ENCODE peak calls at places on chromosomes 1 and 21, in four cellular contexts. One of them, this sample, is unnamed.

GRCh38 chr1:82279241-82279640 is 478.5 kb downstream of the ADGRL2 start:
- DNase-seq in H1: no peak
- DNase-seq in GM12878: peak
- DNase-seq in HepG2: no peak
- DNase-seq in this sample: no peak

GRCh38 chr21:44948426-44949120 is 8.7 kb downstream of the SLX9 start:
- DNase-seq in H1: no peak
- DNase-seq in GM12878: no peak
- DNase-seq in HepG2: no peak
- DNase-seq in this sample: no peak

GRCh38 chr1:65014321-65014720 is 48.0 kb upstream of the JAK1 start:
- DNase-seq in H1: no peak
- DNase-seq in GM12878: no peak
- DNase-seq in HepG2: no peak
- DNase-seq in this sample: no peak

GRCh38 chr21:39518845-39519205 is 67.1 kb downstream of the SH3BGR start:
- DNase-seq in H1: no peak
- DNase-seq in GM12878: no peak
- DNase-seq in HepG2: no peak
- DNase-seq in this sample: no peak

GRCh38 chr1:181894439-181894859 is 167.1 kb downstream of the ZNF648 start:
- DNase-seq in H1: no peak
- DNase-seq in GM12878: no peak
- DNase-seq in HepG2: no peak
- DNase-seq in this sample: no peak

GRCh38 chr1:198667186-198667585 is 28.3 kb downstream of the PTPRC start:
- DNase-seq in H1: no peak
- DNase-seq in GM12878: no peak
- DNase-seq in HepG2: no peak
- DNase-seq in this sample: no peak

GRCh38 chr1:154694995-154695394 is 87.0 kb upstream of the ADAR start:
- DNase-seq in H1: no peak
- DNase-seq in GM12878: no peak
- DNase-seq in HepG2: no peak
- DNase-seq in this sample: no peak

GRCh38 chr1:65939636-65940035 is 146.9 kb downstream of the PDE4B start:
- DNase-seq in H1: no peak
- DNase-seq in GM12878: no peak
- DNase-seq in HepG2: no peak
- DNase-seq in this sample: no peak

GRCh38 chr1:202227273-202227672 is 33.7 kb downstream of the LGR6 start:
- DNase-seq in H1: no peak
- DNase-seq in GM12878: no peak
- DNase-seq in HepG2: no peak
- DNase-seq in this sample: no peak

GRCh38 chr1:35269989-35270289 is 1.4 kb downstream of the ZMYM4 start:
- DNase-seq in H1: no peak
- DNase-seq in GM12878: no peak
- DNase-seq in HepG2: no peak
- DNase-seq in this sample: no peak

GRCh38 chr1:24022611-24023359 is 42.7 kb upstream of the SRSF10 start:
- DNase-seq in H1: no peak
- DNase-seq in GM12878: no peak
- DNase-seq in HepG2: peak
- DNase-seq in this sample: no peak

GRCh38 chr1:30696831-30697230 is 26.6 kb downstream of the MATN1 start:
- DNase-seq in H1: no peak
- DNase-seq in GM12878: no peak
- DNase-seq in HepG2: no peak
- DNase-seq in this sample: no peak

GRCh38 chr21:29305068-29305467 is 6.3 kb downstream of the BACH1 start:
- DNase-seq in H1: no peak
- DNase-seq in GM12878: no peak
- DNase-seq in HepG2: no peak
- DNase-seq in this sample: no peak

GRCh38 chr1:6118415-6118814 is 61.7 kb downstream of the CHD5 start:
- DNase-seq in H1: no peak
- DNase-seq in GM12878: no peak
- DNase-seq in HepG2: no peak
- DNase-seq in this sample: no peak

GRCh38 chr1:199522936-199523335 is 504.6 kb upstream of the NR5A2 start:
- DNase-seq in H1: no peak
- DNase-seq in GM12878: no peak
- DNase-seq in HepG2: no peak
- DNase-seq in this sample: no peak

GRCh38 chr1:90189889-90190288 is 195.0 kb downstream of the ZNF326 start:
- DNase-seq in H1: no peak
- DNase-seq in GM12878: no peak
- DNase-seq in HepG2: no peak
- DNase-seq in this sample: no peak

GRCh38 chr1:90190523-90190922 is 195.6 kb downstream of the ZNF326 start:
- DNase-seq in H1: no peak
- DNase-seq in GM12878: no peak
- DNase-seq in HepG2: no peak
- DNase-seq in this sample: no peak

GRCh38 chr1:90193116-90193515 is 198.2 kb downstream of the ZNF326 start:
- DNase-seq in H1: no peak
- DNase-seq in GM12878: no peak
- DNase-seq in HepG2: no peak
- DNase-seq in this sample: no peak

DNA sequence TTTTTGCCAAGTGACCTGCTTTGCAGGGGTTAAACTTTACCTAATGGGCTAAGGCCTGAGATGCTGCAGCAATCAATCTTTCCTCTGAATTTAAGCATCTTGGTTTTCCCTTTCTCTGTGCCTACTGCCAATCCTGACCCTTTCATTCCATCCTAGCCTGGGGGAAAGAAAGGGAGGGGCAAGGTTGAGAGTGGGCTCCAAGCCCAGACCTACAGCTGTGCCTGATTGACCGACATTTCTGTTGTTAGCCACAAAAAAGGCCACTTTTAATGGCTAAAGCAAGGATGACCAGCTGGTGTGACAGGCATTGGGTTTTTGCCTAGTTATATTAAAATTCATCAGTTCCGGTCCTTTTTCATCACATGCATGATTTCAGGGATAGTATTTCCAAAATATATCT is 192.3 kb downstream of the ZNF326 start:
- DNase-seq in H1: no peak
- DNase-seq in GM12878: no peak
- DNase-seq in HepG2: no peak
- DNase-seq in this sample: no peak
- TF ChIP-seq SUZ12 in H1: no peak
- TF ChIP-seq SUZ12 in GM12878: no peak
- TF ChIP-seq SUZ12 in HepG2: no peak
- TF ChIP-seq SUZ12 in this sample: no peak

GRCh38 chr1:200894712-200895447 is at the start of gene INAVA:
- DNase-seq in H1: no peak
- DNase-seq in GM12878: no peak
- DNase-seq in HepG2: no peak
- DNase-seq in this sample: no peak

GRCh38 chr1:200897188-200897710 is 2.5 kb downstream of the INAVA start:
- DNase-seq in H1: no peak
- DNase-seq in GM12878: no peak
- DNase-seq in HepG2: no peak
- DNase-seq in this sample: no peak

GRCh38 chr1:200895448-200895799 is 724 bp downstream of the INAVA start:
- DNase-seq in H1: no peak
- DNase-seq in GM12878: no peak
- DNase-seq in HepG2: no peak
- DNase-seq in this sample: no peak

GRCh38 chr1:200896571-200897187 is 2.0 kb downstream of the INAVA start:
- DNase-seq in H1: no peak
- DNase-seq in GM12878: no peak
- DNase-seq in HepG2: peak
- DNase-seq in this sample: no peak

GRCh38 chr1:200895801-200896570 is 1.3 kb downstream of the INAVA start:
- DNase-seq in H1: no peak
- DNase-seq in GM12878: no peak
- DNase-seq in HepG2: peak
- DNase-seq in this sample: no peak
- H3K4me3 ChIP-seq in H1: no peak
- H3K4me3 ChIP-seq in GM12878: no peak
- H3K4me3 ChIP-seq in HepG2: peak
- H3K4me3 ChIP-seq in this sample: no peak

DNA sequence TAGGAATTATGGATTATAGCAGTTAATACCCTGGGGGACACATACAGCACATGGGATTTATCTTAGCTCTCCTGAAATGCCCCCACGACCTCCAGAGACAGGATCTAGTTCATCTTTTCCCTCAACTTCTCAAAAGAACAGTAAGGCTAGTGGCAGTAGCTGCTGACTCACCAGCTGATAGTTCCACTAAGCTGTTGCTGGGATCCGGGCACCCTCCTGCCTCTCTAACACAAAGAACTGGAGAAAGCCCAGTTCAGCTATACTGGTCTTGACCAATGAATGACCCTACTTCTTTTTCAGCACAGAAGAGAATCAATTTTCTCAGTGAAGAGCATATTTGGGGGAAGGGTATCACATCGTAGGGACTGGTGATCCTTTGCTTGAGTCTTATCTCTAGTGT is 84.1 kb downstream of the PGBD5 start:
- DNase-seq in H1: no peak
- DNase-seq in GM12878: no peak
- DNase-seq in HepG2: no peak
- DNase-seq in this sample: no peak
- TF ChIP-seq SUZ12 in H1: no peak
- TF ChIP-seq SUZ12 in GM12878: no peak
- TF ChIP-seq SUZ12 in HepG2: no peak
- TF ChIP-seq SUZ12 in this sample: no peak

DNA sequence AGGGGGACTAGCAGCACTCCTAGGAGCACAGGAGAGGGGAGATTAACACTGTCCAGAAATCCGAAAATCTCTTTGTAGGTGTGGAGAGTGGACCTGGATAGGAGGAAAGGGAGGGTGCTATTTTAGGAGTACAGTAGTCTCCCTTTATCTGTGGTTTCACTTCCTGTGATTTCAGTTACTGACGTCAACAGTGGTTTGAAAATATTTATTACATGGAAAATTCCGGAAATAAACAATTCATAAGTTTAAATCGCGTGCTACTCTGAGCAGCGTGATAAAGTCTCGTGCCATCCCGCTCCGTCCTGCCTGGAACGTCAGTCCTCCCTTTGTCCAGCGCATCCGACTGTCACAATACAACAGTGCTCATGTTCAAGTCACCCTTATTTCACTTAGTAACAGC is 6.6 kb upstream of the IL24 start:
- DNase-seq in H1: no peak
- DNase-seq in GM12878: no peak
- DNase-seq in HepG2: no peak
- DNase-seq in this sample: no peak
- H3K4me3 ChIP-seq in H1: no peak
- H3K4me3 ChIP-seq in GM12878: no peak
- H3K4me3 ChIP-seq in HepG2: no peak
- H3K4me3 ChIP-seq in this sample: no peak

GRCh38 chr1:47859092-47859743 is 138.0 kb downstream of the TRABD2B start:
- DNase-seq in H1: no peak
- DNase-seq in GM12878: no peak
- DNase-seq in HepG2: no peak
- DNase-seq in this sample: no peak
- TF ChIP-seq SUZ12 in H1: no peak
- TF ChIP-seq SUZ12 in GM12878: no peak
- TF ChIP-seq SUZ12 in HepG2: no peak
- TF ChIP-seq SUZ12 in this sample: no peak